ENCODE peak calls at places on chromosome 18, in nine cellular contexts. K, X, A, R, M, G, H, S and Y are unnamed samples.
A peak's percentile ranks its signal among the peaks of the same experiment; 100 is the strongest.

GRCh38 chr18:58922995-58923394 is 58.3 kb downstream of the ZNF532 start:
- DNase-seq in K (no peak), X (no peak), A (no peak), R (no peak), M (no peak), G (no peak), H (no peak), S (no peak), Y (no peak)

GRCh38 chr18:48227206-48227605 is 182.0 kb downstream of the ZBTB7C start:
- DNase-seq in K (no peak), X (no peak), A (no peak), R (no peak), M (peak; percentile 62), G (peak; percentile 71), H (no peak), S (no peak), Y (no peak)

GRCh38 chr18:10242922-10243680 is 211.3 kb upstream of the APCDD1 start:
- DNase-seq in K (no peak), X (no peak), A (peak; percentile 8), R (no peak), M (no peak), G (peak; percentile 49), H (no peak), S (peak; percentile 53), Y (no peak)

GRCh38 chr18:27713727-27714080 is 463.2 kb downstream of the CDH2 start:
- DNase-seq in K (no peak), X (no peak), A (no peak), R (no peak), M (peak; percentile 57), G (no peak), H (no peak), S (no peak), Y (no peak)

GRCh38 chr18:62723666-62724281 is 8.4 kb downstream of the PHLPP1 start:
- DNase-seq in K (no peak), X (no peak), A (no peak), R (no peak), M (no peak), G (no peak), H (no peak), S (no peak), Y (no peak)

GRCh38 chr18:53747761-53748160 is 476.7 kb downstream of the MBD2 start:
- DNase-seq in K (no peak), X (no peak), A (no peak), R (no peak), M (no peak), G (no peak), H (no peak), S (no peak), Y (no peak)

GRCh38 chr18:46502444-46502843 is 154.6 kb downstream of the LOXHD1 start:
- DNase-seq in K (no peak), X (no peak), A (peak; percentile 22), R (no peak), M (no peak), G (peak; percentile 54), H (no peak), S (peak; percentile 88), Y (no peak)

GRCh38 chr18:811192-812122 is 585 bp downstream of the YES1 start:
- DNase-seq in K (no peak), X (no peak), A (peak; percentile 20), R (no peak), M (peak; percentile 22), G (peak; percentile 7), H (no peak), S (peak; percentile 84), Y (no peak)

GRCh38 chr18:9988665-9989064 is 74.8 kb downstream of the VAPA start:
- DNase-seq in K (no peak), X (no peak), A (no peak), R (no peak), M (no peak), G (no peak), H (no peak), S (no peak), Y (no peak)

GRCh38 chr18:78904179-78904531 is 75.5 kb upstream of the SALL3 start:
- DNase-seq in K (no peak), X (no peak), A (no peak), R (no peak), M (no peak), G (no peak), H (no peak), S (peak; percentile 23), Y (no peak)

GRCh38 chr18:52936931-52937330 is 596.9 kb downstream of the DCC start:
- DNase-seq in K (no peak), X (no peak), A (no peak), R (no peak), M (no peak), G (peak; percentile 41), H (no peak), S (no peak), Y (no peak)

GRCh38 chr18:400466-400865 is 100.0 kb downstream of the COLEC12 start:
- DNase-seq in K (no peak), X (no peak), A (no peak), R (no peak), M (no peak), G (no peak), H (no peak), S (no peak), Y (no peak)

GRCh38 chr18:45359275-45360009 is 255.8 kb upstream of the SLC14A2 start:
- DNase-seq in K (no peak), X (no peak), A (no peak), R (no peak), M (no peak), G (peak; percentile 76), H (no peak), S (peak; percentile 80), Y (no peak)

GRCh38 chr18:23718731-23719130 is 29.5 kb downstream of the LAMA3 start:
- DNase-seq in K (no peak), X (no peak), A (no peak), R (no peak), M (no peak), G (no peak), H (no peak), S (no peak), Y (no peak)

GRCh38 chr18:1466035-1466434 is 561.4 kb downstream of the ADCYAP1 start:
- DNase-seq in K (no peak), X (no peak), A (no peak), R (no peak), M (no peak), G (no peak), H (no peak), S (no peak), Y (no peak)

GRCh38 chr18:44079602-44080001 is 601.1 kb upstream of the SETBP1 start:
- DNase-seq in K (no peak), X (no peak), A (no peak), R (no peak), M (no peak), G (no peak), H (no peak), S (no peak), Y (no peak)

GRCh38 chr18:54269924-54270844 is 867 bp downstream of the POLI start:
- DNase-seq in K (no peak), X (no peak), A (peak; percentile 21), R (no peak), M (peak; percentile 76), G (peak; percentile 63), H (peak; percentile 69), S (peak; percentile 90), Y (no peak)

GRCh38 chr18:9814431-9814830 is 71.3 kb upstream of the TXNDC2 start:
- DNase-seq in K (no peak), X (no peak), A (no peak), R (no peak), M (peak; percentile 49), G (peak; percentile 54), H (no peak), S (no peak), Y (no peak)

GRCh38 chr18:80246656-80247402 is 485 bp downstream of the PARD6G start:
- DNase-seq in K (no peak), X (no peak), A (peak; percentile 35), R (no peak), M (peak; percentile 18), G (no peak), H (no peak), S (peak; percentile 81), Y (no peak)

GRCh38 chr18:7577706-7578105 is 10.6 kb downstream of the PTPRM start:
- DNase-seq in K (no peak), X (no peak), A (no peak), R (no peak), M (peak; percentile 58), G (no peak), H (no peak), S (peak; percentile 96), Y (no peak)

GRCh38 chr18:51852661-51853060 is 487.3 kb upstream of the DCC start:
- DNase-seq in K (no peak), X (no peak), A (no peak), R (no peak), M (no peak), G (no peak), H (no peak), S (no peak), Y (no peak)

GRCh38 chr18:73950116-73950705 is 197.4 kb downstream of the FBXO15 start:
- DNase-seq in K (no peak), X (no peak), A (no peak), R (no peak), M (peak; percentile 15), G (no peak), H (no peak), S (no peak), Y (no peak)

GRCh38 chr18:13254971-13255927 is 36.7 kb downstream of the LDLRAD4 start:
- DNase-seq in K (no peak), X (no peak), A (no peak), R (no peak), M (no peak), G (no peak), H (no peak), S (peak; percentile 22), Y (no peak)

GRCh38 chr18:41767960-41768359 is 187.1 kb upstream of the PIK3C3 start:
- DNase-seq in K (no peak), X (no peak), A (no peak), R (no peak), M (no peak), G (peak; percentile 5), H (no peak), S (peak; percentile 63), Y (no peak)